ENCODE peak calls at places on chromosomes 13 and 19, in five cellular contexts. One of them, this sample, is unnamed.

GRCh38 chr13:87444135-87444534 is 227.0 kb upstream of the SLITRK5 start:
- DNase-seq in H54: no peak
- DNase-seq in AG09319: no peak
- DNase-seq in nucleus accumbens: no peak
- DNase-seq in testis: no peak
- DNase-seq in this sample: no peak

GRCh38 chr19:45862271-45862563 is 730 bp downstream of the SYMPK start:
- DNase-seq in nucleus accumbens: no peak
- DNase-seq in testis: no peak
- DNase-seq in H54: no peak
- DNase-seq in AG09319: no peak
- DNase-seq in this sample: no peak

GRCh38 chr13:27403727-27404385 is 20.6 kb upstream of the GTF3A start:
- DNase-seq in AG09319: no peak
- DNase-seq in testis: no peak
- DNase-seq in H54: no peak
- DNase-seq in nucleus accumbens: no peak
- DNase-seq in this sample: no peak

GRCh38 chr19:48255376-48256303 is at the start of gene CARD8:
- DNase-seq in H54: peak; percentile 41
- DNase-seq in AG09319: peak; percentile 60
- DNase-seq in nucleus accumbens: peak; percentile 74
- DNase-seq in testis: peak; percentile 94
- DNase-seq in this sample: peak; percentile 94

GRCh38 chr19:29001006-29001921 is 211.7 kb downstream of the UQCRFS1 start:
- DNase-seq in nucleus accumbens: no peak
- DNase-seq in testis: no peak
- DNase-seq in AG09319: no peak
- DNase-seq in H54: no peak
- DNase-seq in this sample: no peak

GRCh38 chr13:96223231-96223630 is 133.3 kb downstream of the HS6ST3 start:
- DNase-seq in testis: no peak
- DNase-seq in nucleus accumbens: no peak
- DNase-seq in H54: no peak
- DNase-seq in AG09319: no peak
- DNase-seq in this sample: no peak

GRCh38 chr13:26929971-26930730 is 169.6 kb upstream of the GPR12 start:
- DNase-seq in AG09319: no peak
- DNase-seq in H54: peak; percentile 45
- DNase-seq in testis: peak; percentile 83
- DNase-seq in nucleus accumbens: peak; percentile 80
- DNase-seq in this sample: peak; percentile 43

GRCh38 chr19:45613926-45614725 is 12.1 kb upstream of the GPR4 start:
- DNase-seq in AG09319: peak; percentile 60
- DNase-seq in testis: no peak
- DNase-seq in nucleus accumbens: no peak
- DNase-seq in H54: peak; percentile 87
- DNase-seq in this sample: no peak

GRCh38 chr19:2719910-2720776 is 1.0 kb downstream of the DIRAS1 start:
- DNase-seq in AG09319: no peak
- DNase-seq in H54: peak; percentile 85
- DNase-seq in testis: peak; percentile 48
- DNase-seq in nucleus accumbens: peak; percentile 30
- DNase-seq in this sample: no peak

GRCh38 chr19:2426661-2427322 is 594 bp downstream of the TIMM13 start:
- DNase-seq in testis: peak; percentile 60
- DNase-seq in nucleus accumbens: no peak
- DNase-seq in H54: peak; percentile 82
- DNase-seq in AG09319: no peak
- DNase-seq in this sample: peak; percentile 87

GRCh38 chr13:81577601-81578000 is 1236.7 kb upstream of the SPRY2 start:
- DNase-seq in testis: no peak
- DNase-seq in H54: no peak
- DNase-seq in nucleus accumbens: no peak
- DNase-seq in AG09319: no peak
- DNase-seq in this sample: no peak

GRCh38 chr13:110509971-110510786 is 51.3 kb downstream of the RAB20 start:
- DNase-seq in AG09319: no peak
- DNase-seq in testis: peak; percentile 54
- DNase-seq in H54: peak; percentile 51
- DNase-seq in nucleus accumbens: no peak
- DNase-seq in this sample: no peak

GRCh38 chr13:95485518-95486144 is 66.9 kb upstream of the CLDN10 start:
- DNase-seq in H54: no peak
- DNase-seq in AG09319: no peak
- DNase-seq in testis: no peak
- DNase-seq in nucleus accumbens: no peak
- DNase-seq in this sample: no peak

GRCh38 chr13:94435604-94436226 is 43.8 kb downstream of the DCT start:
- DNase-seq in nucleus accumbens: no peak
- DNase-seq in testis: no peak
- DNase-seq in H54: peak; percentile 35
- DNase-seq in AG09319: peak; percentile 16
- DNase-seq in this sample: no peak

GRCh38 chr19:10888421-10888866 is 17.1 kb downstream of the CARM1 start:
- DNase-seq in nucleus accumbens: no peak
- DNase-seq in testis: no peak
- DNase-seq in AG09319: no peak
- DNase-seq in H54: no peak
- DNase-seq in this sample: no peak

GRCh38 chr13:40895715-40896184 is 106.3 kb downstream of the SLC25A15 start:
- DNase-seq in H54: no peak
- DNase-seq in testis: no peak
- DNase-seq in nucleus accumbens: no peak
- DNase-seq in AG09319: no peak
- DNase-seq in this sample: no peak

GRCh38 chr19:45955905-45956608 is 17.6 kb downstream of the NOVA2 start:
- DNase-seq in testis: no peak
- DNase-seq in AG09319: no peak
- DNase-seq in H54: peak; percentile 58
- DNase-seq in nucleus accumbens: peak; percentile 83
- DNase-seq in this sample: no peak

GRCh38 chr13:51549593-51549992 is 34.7 kb upstream of the WDFY2 start:
- DNase-seq in testis: no peak
- DNase-seq in H54: no peak
- DNase-seq in AG09319: no peak
- DNase-seq in nucleus accumbens: no peak
- DNase-seq in this sample: no peak

GRCh38 chr13:73000027-73000674 is 58.7 kb upstream of the KLF5 start:
- DNase-seq in testis: no peak
- DNase-seq in H54: no peak
- DNase-seq in AG09319: no peak
- DNase-seq in nucleus accumbens: no peak
- DNase-seq in this sample: no peak

GRCh38 chr19:246551-246950 is 44.7 kb downstream of the PLPP2 start:
- DNase-seq in nucleus accumbens: no peak
- DNase-seq in H54: no peak
- DNase-seq in testis: peak; percentile 77
- DNase-seq in AG09319: no peak
- DNase-seq in this sample: no peak

GRCh38 chr19:18541992-18542935 is 1.1 kb downstream of the FKBP8 start:
- DNase-seq in AG09319: no peak
- DNase-seq in H54: no peak
- DNase-seq in testis: no peak
- DNase-seq in nucleus accumbens: no peak
- DNase-seq in this sample: no peak

GRCh38 chr19:11481777-11482383 is 1.0 kb upstream of the ELAVL3 start:
- DNase-seq in H54: peak; percentile 98
- DNase-seq in testis: peak; percentile 81
- DNase-seq in AG09319: peak; percentile 44
- DNase-seq in nucleus accumbens: peak; percentile 97
- DNase-seq in this sample: peak; percentile 48

GRCh38 chr13:28055362-28055761 is 45.0 kb downstream of the FLT3 start:
- DNase-seq in nucleus accumbens: no peak
- DNase-seq in AG09319: no peak
- DNase-seq in H54: no peak
- DNase-seq in testis: no peak
- DNase-seq in this sample: no peak

GRCh38 chr13:58620171-58620570 is 988.6 kb downstream of the PCDH17 start:
- DNase-seq in testis: no peak
- DNase-seq in nucleus accumbens: no peak
- DNase-seq in H54: no peak
- DNase-seq in AG09319: no peak
- DNase-seq in this sample: no peak

GRCh38 chr19:36082916-36083315 is 28.0 kb upstream of the OVOL3 start:
- DNase-seq in H54: no peak
- DNase-seq in testis: no peak
- DNase-seq in AG09319: no peak
- DNase-seq in nucleus accumbens: no peak
- DNase-seq in this sample: no peak

GRCh38 chr19:57068921-57069697 is 50.7 kb upstream of the USP29 start:
- DNase-seq in nucleus accumbens: peak; percentile 12
- DNase-seq in testis: peak; percentile 95
- DNase-seq in AG09319: no peak
- DNase-seq in H54: peak; percentile 49
- DNase-seq in this sample: no peak

GRCh38 chr19:5805465-5806132 is 732 bp downstream of the NRTN start:
- DNase-seq in AG09319: no peak
- DNase-seq in testis: peak; percentile 76
- DNase-seq in H54: peak; percentile 60
- DNase-seq in nucleus accumbens: no peak
- DNase-seq in this sample: peak; percentile 93

GRCh38 chr13:60012503-60012902 is 151.2 kb downstream of the DIAPH3 start:
- DNase-seq in AG09319: no peak
- DNase-seq in nucleus accumbens: no peak
- DNase-seq in testis: no peak
- DNase-seq in H54: no peak
- DNase-seq in this sample: no peak

GRCh38 chr13:111530137-111530536 is 209.7 kb downstream of the TEX29 start:
- DNase-seq in H54: no peak
- DNase-seq in AG09319: no peak
- DNase-seq in testis: no peak
- DNase-seq in nucleus accumbens: no peak
- DNase-seq in this sample: no peak

GRCh38 chr13:47408546-47409319 is 511.9 kb upstream of the HTR2A start:
- DNase-seq in H54: no peak
- DNase-seq in nucleus accumbens: no peak
- DNase-seq in AG09319: no peak
- DNase-seq in testis: no peak
- DNase-seq in this sample: no peak

GRCh38 chr13:51727634-51728274 is 76.2 kb downstream of the DHRS12 start:
- DNase-seq in AG09319: no peak
- DNase-seq in nucleus accumbens: no peak
- DNase-seq in testis: no peak
- DNase-seq in H54: no peak
- DNase-seq in this sample: no peak

This sample was measured in lower leg skin.